ENCODE peak calls at places on chromosomes 5 and 9, in five cellular contexts. E, A, D, B and O are unnamed samples.

GRCh38 chr5:130937046-130937445 is 228.0 kb downstream of the HINT1 start:
- DNase-seq in B (no peak), D (no peak), E (no peak), A (no peak), O (no peak)

GRCh38 chr9:76725885-76726284 is 38.4 kb upstream of the PCA3 start:
- DNase-seq in B (no peak), E (no peak), A (peak; percentile 73), D (no peak), O (no peak)

GRCh38 chr5:171336486-171337206 is 27.6 kb downstream of the TLX3 start:
- DNase-seq in A (peak; percentile 61), E (no peak), D (peak; percentile 47), B (no peak), O (peak; percentile 80)

GRCh38 chr5:119332978-119333401 is 22.8 kb upstream of the TNFAIP8 start:
- DNase-seq in E (no peak), A (no peak), B (no peak), D (no peak), O (no peak)

GRCh38 chr5:34548086-34548403 is 108.1 kb upstream of the RAI14 start:
- DNase-seq in E (no peak), B (no peak), D (no peak), A (no peak), O (no peak)

GRCh38 chr5:54388411-54388810 is 67.1 kb upstream of the HSPB3 start:
- DNase-seq in B (no peak), A (no peak), D (no peak), E (no peak), O (no peak)

GRCh38 chr5:1212271-1212670 is 10.9 kb downstream of the SLC6A19 start:
- DNase-seq in B (no peak), A (no peak), D (no peak), E (no peak), O (no peak)

GRCh38 chr5:32687167-32687831 is 23.8 kb upstream of the NPR3 start:
- DNase-seq in B (no peak), D (no peak), E (no peak), A (peak; percentile 14), O (no peak)

GRCh38 chr9:92496401-92496800 is 14.1 kb upstream of the ASPN start:
- DNase-seq in B (no peak), D (no peak), E (no peak), A (no peak), O (no peak)

GRCh38 chr9:115891929-115892328 is 261.7 kb upstream of the PAPPA start:
- DNase-seq in A (no peak), E (no peak), D (peak; percentile 56), B (no peak), O (peak; percentile 43)